ENCODE peak calls at places on chromosomes 4 and X, in nine cellular contexts. D is activated gamma-delta T cell treated with Interleukin-2 at 50 U/mL for 16 hours; I is breast epithelium; S is activated CD8-positive, alpha-beta memory T cell treated with anti-CD3 and anti-CD28 coated beads for 24 hours; O is CD8-positive, alpha-beta memory T cell; K is esophagus squamous epithelium; V is CD4-positive, CD25-positive, alpha-beta regulatory T cell; M is amygdala; P is tibial nerve. Z is an unnamed sample.

GRCh38 chr4:113738251-113738650 is 23.3 kb downstream of the CAMK2D start:
- DNase-seq in D (no peak), I (no peak), S (no peak), O (no peak), K (no peak), V (no peak), M (no peak), P (no peak), Z (peak)

GRCh38 chrX:102787283-102787682 is 66.7 kb downstream of the GPRASP3 start:
- DNase-seq in D (no peak), I (no peak), S (no peak), O (no peak), K (no peak), V (no peak), M (no peak), P (no peak), Z (no peak)

GRCh38 chr4:5888222-5888701 is 4.6 kb downstream of the CRMP1 start:
- DNase-seq in D (no peak), I (no peak), S (no peak), O (no peak), K (no peak), V (no peak), M (peak), P (no peak), Z (no peak)

GRCh38 chr4:6468376-6468775 is 4.0 kb downstream of the PPP2R2C start:
- DNase-seq in D (no peak), I (no peak), S (no peak), O (no peak), K (no peak), V (no peak), M (no peak), P (no peak), Z (no peak)

GRCh38 chr4:70583952-70584834 is 7.9 kb upstream of the AMBN start:
- DNase-seq in D (no peak), I (no peak), S (no peak), O (no peak), K (no peak), V (no peak), M (no peak), P (no peak), Z (no peak)

GRCh38 chr4:10619220-10619619 is 65.3 kb downstream of the CLNK start:
- DNase-seq in D (no peak), I (peak), S (no peak), O (no peak), K (no peak), V (peak), M (no peak), P (no peak), Z (peak)

GRCh38 chr4:76526585-76526990 is 91.6 kb downstream of the SHROOM3 start:
- DNase-seq in D (no peak), I (peak), S (no peak), O (no peak), K (no peak), V (no peak), M (no peak), P (no peak), Z (no peak)

GRCh38 chrX:137033774-137034507 is at the start of gene GPR101:
- DNase-seq in D (no peak), I (no peak), S (no peak), O (no peak), K (no peak), V (peak), M (no peak), P (no peak), Z (no peak)

GRCh38 chr4:76585897-76586360 is 150.9 kb downstream of the SHROOM3 start:
- DNase-seq in D (peak), I (peak), S (peak), O (no peak), K (no peak), V (peak), M (peak), P (no peak), Z (no peak)

GRCh38 chrX:130079824-130080406 is 30.4 kb downstream of the ELF4 start:
- DNase-seq in D (peak), I (peak), S (peak), O (peak), K (no peak), V (peak), M (peak), P (peak), Z (peak)

GRCh38 chr4:3252831-3253641 is 4.1 kb downstream of the MSANTD1 start:
- DNase-seq in D (peak), I (no peak), S (no peak), O (peak), K (no peak), V (no peak), M (no peak), P (no peak), Z (no peak)

GRCh38 chr4:135382280-135382679 is 1180.7 kb upstream of the PABPC4L start:
- DNase-seq in D (no peak), I (no peak), S (no peak), O (no peak), K (no peak), V (no peak), M (no peak), P (no peak), Z (no peak)

GRCh38 chr4:77636902-77637301 is 31.3 kb downstream of the CXCL13 start:
- DNase-seq in D (no peak), I (no peak), S (no peak), O (no peak), K (no peak), V (peak), M (no peak), P (no peak), Z (peak)

GRCh38 chr4:184954482-184954881 is 63.8 kb upstream of the HELT start:
- DNase-seq in D (no peak), I (no peak), S (no peak), O (no peak), K (no peak), V (no peak), M (no peak), P (no peak), Z (no peak)

GRCh38 chr4:1411436-1412375 is 5.5 kb upstream of the NKX1-1 start:
- DNase-seq in D (peak), I (peak), S (peak), O (no peak), K (no peak), V (no peak), M (no peak), P (no peak), Z (no peak)

GRCh38 chr4:102308032-102308799 is 37.1 kb downstream of the SLC39A8 start:
- DNase-seq in D (no peak), I (no peak), S (no peak), O (no peak), K (no peak), V (no peak), M (no peak), P (no peak), Z (peak)

GRCh38 chr4:124854968-124855367 is 142.4 kb upstream of the ANKRD50 start:
- DNase-seq in D (no peak), I (no peak), S (no peak), O (no peak), K (no peak), V (no peak), M (no peak), P (no peak), Z (peak)

GRCh38 chr4:167020410-167020809 is 213.9 kb downstream of the SPOCK3 start:
- DNase-seq in D (no peak), I (no peak), S (no peak), O (no peak), K (no peak), V (no peak), M (no peak), P (no peak), Z (no peak)

GRCh38 chr4:52195882-52196281 is 144.8 kb downstream of the SPATA18 start:
- DNase-seq in D (no peak), I (no peak), S (no peak), O (no peak), K (no peak), V (no peak), M (no peak), P (no peak), Z (no peak)

GRCh38 chr4:129428454-129428853 is 332.5 kb downstream of the C4orf33 start:
- DNase-seq in D (no peak), I (no peak), S (no peak), O (no peak), K (no peak), V (no peak), M (no peak), P (no peak), Z (no peak)

GRCh38 chr4:151321586-151321985 is 3.8 kb downstream of the SH3D19 start:
- DNase-seq in D (no peak), I (no peak), S (no peak), O (no peak), K (no peak), V (no peak), M (no peak), P (no peak), Z (no peak)

GRCh38 chrX:55695227-55696018 is 22.1 kb upstream of the RRAGB start:
- DNase-seq in D (no peak), I (no peak), S (no peak), O (no peak), K (no peak), V (peak), M (no peak), P (no peak), Z (no peak)

GRCh38 chr4:30399476-30399875 is 320.7 kb upstream of the PCDH7 start:
- DNase-seq in D (no peak), I (no peak), S (no peak), O (no peak), K (no peak), V (no peak), M (no peak), P (no peak), Z (no peak)

GRCh38 chr4:186015212-186015817 is 53.6 kb upstream of the TLR3 start:
- DNase-seq in D (no peak), I (no peak), S (no peak), O (no peak), K (no peak), V (no peak), M (no peak), P (no peak), Z (no peak)

GRCh38 chr4:72538006-72538405 is 31.0 kb downstream of the ADAMTS3 start:
- DNase-seq in D (no peak), I (no peak), S (no peak), O (no peak), K (no peak), V (no peak), M (no peak), P (no peak), Z (no peak)

Z was measured in fibroblast of mammary gland.